ENCODE peak calls at places on chromosomes 16 and 17, in four cellular contexts. F, O, J and H are unnamed samples.

GRCh38 chr17:40559954-40560591 is 5.2 kb downstream of the CCR7 start:
- DNase-seq in F (peak; percentile 99), O (peak; percentile 74), J (peak; percentile 88), H (peak; percentile 90)

GRCh38 chr17:10697092-10698081 is at the start of the genes ADPRM and SCO1:
- DNase-seq in F (peak; percentile 88), O (peak; percentile 82), J (peak; percentile 84), H (peak; percentile 94)

GRCh38 chr17:27256225-27257030 is 37.5 kb upstream of the WSB1 start:
- DNase-seq in F (no peak), O (no peak), J (peak; percentile 18), H (no peak)

GRCh38 chr16:49348408-49349176 is 25.0 kb upstream of the C16orf78 start:
- DNase-seq in F (no peak), O (no peak), J (no peak), H (no peak)

GRCh38 chr16:22318690-22319358 is 21.6 kb downstream of the POLR3E start:
- DNase-seq in F (peak; percentile 62), O (peak; percentile 47), J (no peak), H (peak; percentile 72)

GRCh38 chr17:43823350-43824084 is 9.4 kb downstream of the MPP3 start:
- DNase-seq in F (no peak), O (no peak), J (no peak), H (no peak)

GRCh38 chr17:53150101-53150698 is 672.5 kb upstream of the KIF2B start:
- DNase-seq in F (no peak), O (no peak), J (no peak), H (no peak)

GRCh38 chr17:65560628-65561371 is 648 bp downstream of the AXIN2 start:
- DNase-seq in F (peak; percentile 82), O (peak; percentile 76), J (peak; percentile 80), H (peak; percentile 83)

GRCh38 chr17:74433421-74434121 is 1.7 kb downstream of the GPRC5C start:
- DNase-seq in F (no peak), O (no peak), J (no peak), H (no peak)

GRCh38 chr17:34797724-34798123 is 163.5 kb downstream of the CCT6B start:
- DNase-seq in F (peak; percentile 31), O (no peak), J (no peak), H (peak; percentile 40)

GRCh38 chr17:17507465-17508011 is 11.3 kb upstream of the RASD1 start:
- DNase-seq in F (no peak), O (no peak), J (no peak), H (no peak)

GRCh38 chr17:10149573-10150399 is 48.6 kb downstream of the GAS7 start:
- DNase-seq in F (no peak), O (no peak), J (peak; percentile 79), H (no peak)

GRCh38 chr17:29840884-29841283 is 89.1 kb downstream of the SSH2 start:
- DNase-seq in F (no peak), O (no peak), J (no peak), H (no peak)

GRCh38 chr17:82384730-82385429 is 13.3 kb downstream of the UTS2R start:
- DNase-seq in F (peak; percentile 65), O (no peak), J (no peak), H (no peak)

GRCh38 chr16:50680907-50681885 is at the start of gene SNX20:
- DNase-seq in F (no peak), O (peak; percentile 56), J (no peak), H (peak; percentile 79)

GRCh38 chr17:44623070-44623725 is 33.1 kb upstream of the MEIOC start:
- DNase-seq in F (no peak), O (no peak), J (peak; percentile 64), H (no peak)

GRCh38 chr16:12685806-12686205 is 117.9 kb downstream of the CPPED1 start:
- DNase-seq in F (no peak), O (no peak), J (no peak), H (no peak)

GRCh38 chr17:29565643-29566472 is 979 bp downstream of the ABHD15 start:
- DNase-seq in F (peak; percentile 70), O (peak; percentile 46), J (no peak), H (peak; percentile 75)

GRCh38 chr17:75638893-75639292 is 5.7 kb downstream of the SMIM5 start:
- DNase-seq in F (no peak), O (no peak), J (no peak), H (no peak)

GRCh38 chr16:49585143-49585542 is 211.5 kb downstream of the C16orf78 start:
- DNase-seq in F (no peak), O (no peak), J (no peak), H (no peak)

GRCh38 chr17:10762037-10762436 is 32.2 kb upstream of the TMEM220 start:
- DNase-seq in F (no peak), O (no peak), J (no peak), H (no peak)

GRCh38 chr16:22189473-22190168 is 16.5 kb upstream of the EEF2K start:
- DNase-seq in F (no peak), O (peak; percentile 94), J (no peak), H (peak; percentile 95)

GRCh38 chr16:89243664-89244063 is 26.2 kb downstream of the ZNF778 start:
- DNase-seq in F (no peak), O (no peak), J (no peak), H (no peak)

GRCh38 chr17:38428150-38428642 is at the start of gene ARHGAP23:
- DNase-seq in F (peak; percentile 60), O (peak; percentile 47), J (no peak), H (peak; percentile 44)

GRCh38 chr17:42783062-42783777 is 2.8 kb downstream of the WNK4 start:
- DNase-seq in F (peak; percentile 45), O (no peak), J (no peak), H (no peak)

GRCh38 chr16:58931436-58931835 is 197.3 kb upstream of the GOT2 start:
- DNase-seq in F (no peak), O (no peak), J (no peak), H (no peak)

GRCh38 chr16:67339453-67339852 is 12.8 kb downstream of the LRRC36 start:
- DNase-seq in F (no peak), O (no peak), J (peak; percentile 24), H (no peak)

GRCh38 chr16:68764866-68765265 is 27.8 kb downstream of the CDH1 start:
- DNase-seq in F (no peak), O (no peak), J (no peak), H (peak; percentile 67)

GRCh38 chr17:82901356-82901755 is 61.5 kb upstream of the ZNF750 start:
- DNase-seq in F (no peak), O (no peak), J (no peak), H (no peak)

GRCh38 chr16:62254847-62255246 is 218.6 kb upstream of the CDH8 start:
- DNase-seq in F (no peak), O (no peak), J (no peak), H (no peak)

GRCh38 chr17:77145635-77146632 is 5.2 kb downstream of the SEC14L1 start:
- DNase-seq in F (no peak), O (no peak), J (peak; percentile 74), H (peak; percentile 34)

GRCh38 chr17:21001813-21002221 is 41.0 kb downstream of the USP22 start:
- DNase-seq in F (no peak), O (no peak), J (no peak), H (no peak)